ENCODE peak calls at places on chromosomes 4 and X, in four cellular contexts. A, U, Y and O are unnamed samples.

GRCh38 chrX:46400530-46400929 is 144.7 kb downstream of the ZNF674 start:
- DNase-seq in A (no peak), U (no peak), Y (no peak), O (no peak)

GRCh38 chr4:17544205-17544604 is 29.2 kb downstream of the CLRN2 start:
- DNase-seq in A (peak), U (peak), Y (no peak), O (no peak)

GRCh38 chr4:100841911-100842310 is 324.1 kb upstream of the EMCN start:
- DNase-seq in A (no peak), U (no peak), Y (no peak), O (no peak)

GRCh38 chr4:61068745-61069144 is 131.4 kb upstream of the ADGRL3 start:
- DNase-seq in A (no peak), U (no peak), Y (no peak), O (no peak)

GRCh38 chr4:174225247-174226054 is 58.0 kb downstream of the FBXO8 start:
- DNase-seq in A (no peak), U (no peak), Y (no peak), O (no peak)

GRCh38 chr4:101346312-101346561 is 1.1 kb downstream of the PPP3CA start:
- DNase-seq in A (peak), U (peak), Y (no peak), O (no peak)

GRCh38 chr4:159016527-159017137 is 86.2 kb upstream of the RAPGEF2 start:
- DNase-seq in A (no peak), U (no peak), Y (peak), O (no peak)

GRCh38 chr4:174036111-174036510 is 247.4 kb downstream of the FBXO8 start:
- DNase-seq in A (no peak), U (no peak), Y (no peak), O (no peak)

GRCh38 chr4:159410076-159410777 is 307.3 kb downstream of the RAPGEF2 start:
- DNase-seq in A (no peak), U (no peak), Y (no peak), O (no peak)

GRCh38 chrX:113001836-113002235 is 161.2 kb upstream of the AMOT start:
- DNase-seq in A (no peak), U (no peak), Y (no peak), O (no peak)

GRCh38 chr4:105543881-105544280 is 8.5 kb upstream of the ARHGEF38 start:
- DNase-seq in A (no peak), U (no peak), Y (no peak), O (no peak)

GRCh38 chr4:145098675-145099037 is 545 bp downstream of the ABCE1 start:
- DNase-seq in A (peak), U (peak), Y (no peak), O (no peak)

GRCh38 chr4:5678977-5679376 is 29.4 kb downstream of the EVC2 start:
- DNase-seq in A (no peak), U (no peak), Y (no peak), O (no peak)

GRCh38 chr4:32400870-32401269 is 1680.7 kb downstream of the PCDH7 start:
- DNase-seq in A (no peak), U (no peak), Y (no peak), O (no peak)

GRCh38 chr4:183563874-183564273 is 59.0 kb downstream of the ING2 start:
- DNase-seq in A (no peak), U (no peak), Y (no peak), O (no peak)

GRCh38 chr4:1027219-1027915 is 15.9 kb downstream of the FGFRL1 start:
- DNase-seq in A (no peak), U (no peak), Y (no peak), O (no peak)

GRCh38 chrX:111244238-111244750 is 26.0 kb downstream of the CAPN6 start:
- DNase-seq in A (no peak), U (no peak), Y (no peak), O (no peak)

GRCh38 chr4:131635191-131635590 is 1513.9 kb upstream of the PCDH10 start:
- DNase-seq in A (no peak), U (no peak), Y (no peak), O (no peak)

GRCh38 chr4:67603310-67604028 is 44.9 kb downstream of the STAP1 start:
- DNase-seq in A (no peak), U (no peak), Y (no peak), O (no peak)

GRCh38 chr4:147175460-147176025 is 229.9 kb upstream of the TTC29 start:
- DNase-seq in A (no peak), U (no peak), Y (no peak), O (no peak)

GRCh38 chr4:158162637-158163036 is 10.2 kb downstream of the GASK1B start:
- DNase-seq in A (no peak), U (no peak), Y (no peak), O (no peak)

GRCh38 chrX:65034641-65035450 is 58.6 kb upstream of the ZC4H2 start:
- DNase-seq in A (peak), U (peak), Y (peak), O (peak)

GRCh38 chrX:1336331-1337143 is at the start of gene IL3RA:
- DNase-seq in A (no peak), U (peak), Y (no peak), O (no peak)

GRCh38 chr4:176778491-176778890 is 14.2 kb downstream of the VEGFC start:
- DNase-seq in A (no peak), U (no peak), Y (no peak), O (no peak)

GRCh38 chr4:6278801-6279197 is 9.1 kb downstream of the WFS1 start:
- DNase-seq in A (no peak), U (no peak), Y (no peak), O (no peak)